ENCODE peak calls at places on chromosomes 3 and 15, in six cellular contexts. L is right lobe of liver, N is brain microvascular endothelial cell, I is IMR-90, U is spleen, Y is HL-60. O is an unnamed sample.

GRCh38 chr3:53092942-53093341 is 37.3 kb downstream of the RFT1 start:
- DNase-seq in L (no peak), N (no peak), I (no peak), U (peak; percentile 8), Y (no peak), O (no peak)

GRCh38 chr3:130341388-130341787 is 4.1 kb upstream of the COL6A5 start:
- DNase-seq in L (no peak), N (no peak), I (no peak), U (no peak), Y (no peak), O (no peak)

GRCh38 chr3:76474632-76475031 is 565.3 kb upstream of the ROBO2 start:
- DNase-seq in L (no peak), N (no peak), I (no peak), U (no peak), Y (no peak), O (no peak)

GRCh38 chr3:71581451-71581980 is 2.0 kb downstream of the FOXP1 start:
- DNase-seq in L (peak; percentile 48), N (no peak), I (no peak), U (peak; percentile 93), Y (no peak), O (peak; percentile 20)

GRCh38 chr3:53772562-53773329 is 73.5 kb downstream of the CHDH start:
- DNase-seq in L (no peak), N (no peak), I (peak; percentile 27), U (no peak), Y (no peak), O (no peak)

GRCh38 chr15:25177955-25178801 is 223.4 kb downstream of the SNRPN start:
- DNase-seq in L (peak; percentile 6), N (no peak), I (no peak), U (peak; percentile 67), Y (no peak), O (peak; percentile 29)

GRCh38 chr15:68389936-68390790 is 41.8 kb downstream of the ITGA11 start:
- DNase-seq in L (peak; percentile 34), N (peak; percentile 89), I (peak; percentile 74), U (no peak), Y (no peak), O (no peak)

GRCh38 chr3:192831111-192831644 is 86.5 kb downstream of the MB21D2 start:
- DNase-seq in L (no peak), N (peak; percentile 86), I (peak; percentile 98), U (no peak), Y (no peak), O (no peak)

GRCh38 chr3:136067211-136067610 is 101.7 kb downstream of the PPP2R3A start:
- DNase-seq in L (no peak), N (no peak), I (no peak), U (no peak), Y (no peak), O (no peak)

GRCh38 chr15:78739996-78740903 is 71.0 kb downstream of the ADAMTS7 start:
- DNase-seq in L (peak; percentile 85), N (peak; percentile 39), I (peak; percentile 23), U (peak; percentile 86), Y (peak; percentile 40), O (no peak)

GRCh38 chr3:177536873-177537272 is 339.6 kb upstream of the TBL1XR1 start:
- DNase-seq in L (no peak), N (no peak), I (no peak), U (no peak), Y (no peak), O (no peak)

GRCh38 chr15:25685216-25685569 is 177.9 kb downstream of the ATP10A start:
- DNase-seq in L (no peak), N (no peak), I (no peak), U (no peak), Y (no peak), O (no peak)

GRCh38 chr15:76217029-76217866 is 94.0 kb downstream of the ETFA start:
- DNase-seq in L (no peak), N (peak; percentile 20), I (peak; percentile 57), U (no peak), Y (no peak), O (no peak)

GRCh38 chr3:38247366-38248035 is 18.1 kb upstream of the SLC22A13 start:
- DNase-seq in L (no peak), N (peak; percentile 80), I (peak; percentile 93), U (no peak), Y (no peak), O (no peak)

GRCh38 chr3:159766563-159767185 is 222.0 kb upstream of the IL12A start:
- DNase-seq in L (no peak), N (peak; percentile 55), I (peak; percentile 63), U (no peak), Y (no peak), O (no peak)

GRCh38 chr3:185488465-185488864 is 10.4 kb downstream of the TMEM41A start:
- DNase-seq in L (no peak), N (no peak), I (no peak), U (no peak), Y (no peak), O (peak; percentile 83)

GRCh38 chr3:45760878-45761711 is 35.2 kb downstream of the SLC6A20 start:
- DNase-seq in L (peak; percentile 57), N (peak; percentile 36), I (peak; percentile 76), U (no peak), Y (peak; percentile 22), O (no peak)

GRCh38 chr3:6255229-6255628 is 605.7 kb upstream of the GRM7 start:
- DNase-seq in L (no peak), N (no peak), I (no peak), U (no peak), Y (no peak), O (no peak)
- TF ChIP-seq CTCF in L (no peak), N (no peak), I (no peak), U (no peak), Y (no peak), O (no peak)

GRCh38 chr15:84836859-84837258 is 19.7 kb downstream of the ALPK3 start:
- DNase-seq in L (no peak), N (no peak), I (no peak), U (no peak), Y (no peak), O (no peak)
- H3K27ac ChIP-seq in L (no peak overlapping the region), N (no peak overlapping the region), I (no peak overlapping the region), U (no peak overlapping the region), Y (no peak overlapping the region), O (no peak overlapping the region)

GRCh38 chr3:141797167-141797773 is 34.1 kb downstream of the GRK7 start:
- DNase-seq in L (peak; percentile 47), N (peak; percentile 25), I (peak; percentile 7), U (peak; percentile 89), Y (peak; percentile 27), O (no peak)

GRCh38 chr3:141796436-141797166 is 33.4 kb downstream of the GRK7 start:
- DNase-seq in L (no peak), N (no peak), I (no peak), U (peak; percentile 83), Y (peak; percentile 78), O (no peak)

GRCh38 chr3:141795719-141796435 is 32.7 kb downstream of the GRK7 start:
- DNase-seq in L (no peak), N (no peak), I (no peak), U (peak; percentile 80), Y (peak; percentile 78), O (no peak)

GRCh38 chr3:141798455-141798854 is 35.2 kb downstream of the GRK7 start:
- DNase-seq in L (no peak), N (no peak), I (no peak), U (no peak), Y (no peak), O (no peak)

DNA sequence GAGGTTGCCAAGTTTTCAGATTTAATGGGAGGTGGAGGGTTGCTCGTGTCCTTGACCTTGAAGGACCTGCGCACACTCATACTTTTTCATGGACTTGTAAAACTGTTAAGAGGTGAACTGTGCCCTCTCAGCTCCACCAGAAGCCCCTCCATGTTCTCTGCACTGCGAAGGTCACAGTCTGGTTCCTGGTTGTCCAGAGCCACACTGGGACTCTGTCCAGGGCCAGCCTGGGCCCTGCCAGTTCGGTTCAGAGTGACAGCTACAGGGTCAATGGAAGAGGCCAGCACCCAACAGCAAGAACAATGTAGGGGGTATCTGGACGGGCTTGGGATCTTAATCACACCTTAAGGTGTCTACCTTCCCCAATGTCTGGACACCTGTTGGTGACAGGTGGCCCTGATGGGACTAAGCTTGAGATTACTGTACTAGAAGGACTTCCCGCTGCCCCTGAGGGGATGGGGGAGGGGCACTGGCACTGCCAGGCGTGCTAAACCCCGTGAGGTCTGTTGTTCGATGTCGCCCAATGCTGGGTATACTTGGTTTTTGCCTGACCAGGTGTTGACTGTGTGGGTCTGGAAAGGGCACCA is 34.7 kb downstream of the GRK7 start:
- DNase-seq in L (no peak), N (no peak), I (no peak), U (peak; percentile 76), Y (no peak), O (no peak)
- H3K27me3 ChIP-seq in L (no peaks in the 10 kb centered on the region), N (no peaks in the 10 kb centered on the region), I (peaks cover 3% of the 10 kb centered on the region), U (no peaks in the 10 kb centered on the region), Y (no peaks in the 10 kb centered on the region), O (no peaks in the 10 kb centered on the region)

GRCh38 chr3:138598534-138598933 is 4.5 kb upstream of the CEP70 start:
- DNase-seq in L (no peak), N (no peak), I (no peak), U (no peak), Y (no peak), O (no peak)

GRCh38 chr3:138591392-138591791 is 2.7 kb downstream of the CEP70 start:
- DNase-seq in L (no peak), N (no peak), I (no peak), U (no peak), Y (no peak), O (no peak)

GRCh38 chr3:138594150-138594934 is at the start of gene CEP70:
- DNase-seq in L (peak; percentile 97), N (peak; percentile 87), I (peak; percentile 95), U (peak; percentile 97), Y (peak; percentile 75), O (peak; percentile 74)

GRCh38 chr3:138593488-138594149 is 441 bp downstream of the CEP70 start:
- DNase-seq in L (no peak), N (no peak), I (peak; percentile 7), U (no peak), Y (no peak), O (no peak)

GRCh38 chr3:138594935-138595259 is 837 bp upstream of the CEP70 start:
- DNase-seq in L (no peak), N (no peak), I (no peak), U (no peak), Y (no peak), O (no peak)
- TF ChIP-seq CTCF in L (no peak), N (no peak), I (no peak), U (no peak), Y (no peak), O (no peak)